ENCODE peak calls at places on chromosomes 12 and 14, in seven cellular contexts. One of them, this sample, is unnamed.

GRCh38 chr12:22626429-22626828 is 1.5 kb downstream of the ETNK1 start:
- DNase-seq in cardiac muscle cell: no peak
- DNase-seq in epithelial cell of esophagus: peak
- DNase-seq in HepG2: no peak
- DNase-seq in lung: no peak
- DNase-seq in CD8-positive, alpha-beta T cell: no peak
- DNase-seq in hepatocyte: peak
- DNase-seq in this sample: no peak

GRCh38 chr12:53268009-53268636 is at the start of gene ESPL1:
- DNase-seq in cardiac muscle cell: peak
- DNase-seq in epithelial cell of esophagus: peak
- DNase-seq in HepG2: peak
- DNase-seq in lung: peak
- DNase-seq in CD8-positive, alpha-beta T cell: peak
- DNase-seq in hepatocyte: peak
- DNase-seq in this sample: peak

GRCh38 chr14:22972313-22972930 is 9.9 kb downstream of the AJUBA start:
- DNase-seq in cardiac muscle cell: no peak
- DNase-seq in epithelial cell of esophagus: no peak
- DNase-seq in HepG2: no peak
- DNase-seq in lung: no peak
- DNase-seq in CD8-positive, alpha-beta T cell: no peak
- DNase-seq in hepatocyte: no peak
- DNase-seq in this sample: no peak

GRCh38 chr12:111297703-111298426 is 71.0 kb downstream of the PHETA1 start:
- DNase-seq in cardiac muscle cell: no peak
- DNase-seq in epithelial cell of esophagus: no peak
- DNase-seq in HepG2: no peak
- DNase-seq in lung: no peak
- DNase-seq in CD8-positive, alpha-beta T cell: no peak
- DNase-seq in hepatocyte: no peak
- DNase-seq in this sample: no peak

GRCh38 chr12:54286042-54286931 is 5.8 kb downstream of the HNRNPA1 start:
- DNase-seq in cardiac muscle cell: peak
- DNase-seq in epithelial cell of esophagus: peak
- DNase-seq in HepG2: no peak
- DNase-seq in lung: no peak
- DNase-seq in CD8-positive, alpha-beta T cell: no peak
- DNase-seq in hepatocyte: peak
- DNase-seq in this sample: no peak

GRCh38 chr14:41349289-41349910 is 257.3 kb upstream of the LRFN5 start:
- DNase-seq in cardiac muscle cell: no peak
- DNase-seq in epithelial cell of esophagus: no peak
- DNase-seq in HepG2: no peak
- DNase-seq in lung: no peak
- DNase-seq in CD8-positive, alpha-beta T cell: no peak
- DNase-seq in hepatocyte: no peak
- DNase-seq in this sample: no peak

GRCh38 chr14:55356913-55357312 is 54.7 kb downstream of the ATG14 start:
- DNase-seq in cardiac muscle cell: no peak
- DNase-seq in epithelial cell of esophagus: no peak
- DNase-seq in HepG2: peak
- DNase-seq in lung: no peak
- DNase-seq in CD8-positive, alpha-beta T cell: no peak
- DNase-seq in hepatocyte: peak
- DNase-seq in this sample: no peak

GRCh38 chr12:32501835-32502333 is 102.5 kb downstream of the FGD4 start:
- DNase-seq in cardiac muscle cell: peak
- DNase-seq in epithelial cell of esophagus: peak
- DNase-seq in HepG2: peak
- DNase-seq in lung: no peak
- DNase-seq in CD8-positive, alpha-beta T cell: no peak
- DNase-seq in hepatocyte: peak
- DNase-seq in this sample: no peak

GRCh38 chr14:39267592-39268112 is 33.9 kb downstream of the MIA2 start:
- DNase-seq in cardiac muscle cell: no peak
- DNase-seq in epithelial cell of esophagus: peak
- DNase-seq in HepG2: peak
- DNase-seq in lung: no peak
- DNase-seq in CD8-positive, alpha-beta T cell: no peak
- DNase-seq in hepatocyte: no peak
- DNase-seq in this sample: no peak

GRCh38 chr12:78101946-78102635 is 271.4 kb downstream of the NAV3 start:
- DNase-seq in cardiac muscle cell: no peak
- DNase-seq in epithelial cell of esophagus: no peak
- DNase-seq in HepG2: no peak
- DNase-seq in lung: no peak
- DNase-seq in CD8-positive, alpha-beta T cell: no peak
- DNase-seq in hepatocyte: no peak
- DNase-seq in this sample: no peak

GRCh38 chr14:87111741-87112140 is 881.2 kb downstream of the GALC start:
- DNase-seq in cardiac muscle cell: no peak
- DNase-seq in epithelial cell of esophagus: no peak
- DNase-seq in HepG2: no peak
- DNase-seq in lung: no peak
- DNase-seq in CD8-positive, alpha-beta T cell: no peak
- DNase-seq in hepatocyte: no peak
- DNase-seq in this sample: no peak

GRCh38 chr12:94779520-94779919 is 129.2 kb upstream of the TMCC3 start:
- DNase-seq in cardiac muscle cell: no peak
- DNase-seq in epithelial cell of esophagus: no peak
- DNase-seq in HepG2: no peak
- DNase-seq in lung: no peak
- DNase-seq in CD8-positive, alpha-beta T cell: no peak
- DNase-seq in hepatocyte: no peak
- DNase-seq in this sample: peak

GRCh38 chr14:61837336-61838229 is 75.4 kb downstream of the SNAPC1 start:
- DNase-seq in cardiac muscle cell: peak
- DNase-seq in epithelial cell of esophagus: peak
- DNase-seq in HepG2: peak
- DNase-seq in lung: peak
- DNase-seq in CD8-positive, alpha-beta T cell: peak
- DNase-seq in hepatocyte: peak
- DNase-seq in this sample: peak

GRCh38 chr12:121676190-121676589 is 6.7 kb upstream of the MORN3 start:
- DNase-seq in cardiac muscle cell: no peak
- DNase-seq in epithelial cell of esophagus: no peak
- DNase-seq in HepG2: no peak
- DNase-seq in lung: no peak
- DNase-seq in CD8-positive, alpha-beta T cell: no peak
- DNase-seq in hepatocyte: no peak
- DNase-seq in this sample: no peak

GRCh38 chr14:74468513-74468912 is 24.6 kb downstream of the NPC2 start:
- DNase-seq in cardiac muscle cell: no peak
- DNase-seq in epithelial cell of esophagus: no peak
- DNase-seq in HepG2: no peak
- DNase-seq in lung: no peak
- DNase-seq in CD8-positive, alpha-beta T cell: no peak
- DNase-seq in hepatocyte: no peak
- DNase-seq in this sample: no peak

GRCh38 chr14:64767215-64767964 is 63.2 kb downstream of the PLEKHG3 start:
- DNase-seq in cardiac muscle cell: no peak
- DNase-seq in epithelial cell of esophagus: no peak
- DNase-seq in HepG2: no peak
- DNase-seq in lung: no peak
- DNase-seq in CD8-positive, alpha-beta T cell: no peak
- DNase-seq in hepatocyte: no peak
- DNase-seq in this sample: no peak

GRCh38 chr12:55549302-55549701 is at the start of gene OR6C4:
- DNase-seq in cardiac muscle cell: no peak
- DNase-seq in epithelial cell of esophagus: no peak
- DNase-seq in HepG2: no peak
- DNase-seq in lung: no peak
- DNase-seq in CD8-positive, alpha-beta T cell: no peak
- DNase-seq in hepatocyte: no peak
- DNase-seq in this sample: no peak

GRCh38 chr12:59843260-59843843 is 247.5 kb downstream of the SLC16A7 start:
- DNase-seq in cardiac muscle cell: no peak
- DNase-seq in epithelial cell of esophagus: no peak
- DNase-seq in HepG2: no peak
- DNase-seq in lung: no peak
- DNase-seq in CD8-positive, alpha-beta T cell: no peak
- DNase-seq in hepatocyte: no peak
- DNase-seq in this sample: no peak

GRCh38 chr12:49369723-49370145 is 2.5 kb downstream of the SPATS2 start:
- DNase-seq in cardiac muscle cell: peak
- DNase-seq in epithelial cell of esophagus: peak
- DNase-seq in HepG2: peak
- DNase-seq in lung: no peak
- DNase-seq in CD8-positive, alpha-beta T cell: no peak
- DNase-seq in hepatocyte: peak
- DNase-seq in this sample: peak

GRCh38 chr12:67006612-67007011 is 262.5 kb upstream of the CAND1 start:
- DNase-seq in cardiac muscle cell: no peak
- DNase-seq in epithelial cell of esophagus: no peak
- DNase-seq in HepG2: no peak
- DNase-seq in lung: no peak
- DNase-seq in CD8-positive, alpha-beta T cell: no peak
- DNase-seq in hepatocyte: no peak
- DNase-seq in this sample: no peak

GRCh38 chr12:56658921-56659320 is 13.1 kb upstream of the ATP5F1B start:
- DNase-seq in cardiac muscle cell: no peak
- DNase-seq in epithelial cell of esophagus: no peak
- DNase-seq in HepG2: no peak
- DNase-seq in lung: no peak
- DNase-seq in CD8-positive, alpha-beta T cell: no peak
- DNase-seq in hepatocyte: peak
- DNase-seq in this sample: no peak

GRCh38 chr12:25984759-25985158 is 26.3 kb downstream of the RASSF8 start:
- DNase-seq in cardiac muscle cell: no peak
- DNase-seq in epithelial cell of esophagus: no peak
- DNase-seq in HepG2: no peak
- DNase-seq in lung: no peak
- DNase-seq in CD8-positive, alpha-beta T cell: no peak
- DNase-seq in hepatocyte: no peak
- DNase-seq in this sample: no peak

GRCh38 chr14:39266871-39267591 is 33.3 kb downstream of the MIA2 start:
- DNase-seq in cardiac muscle cell: peak
- DNase-seq in epithelial cell of esophagus: peak
- DNase-seq in HepG2: peak
- DNase-seq in lung: peak
- DNase-seq in CD8-positive, alpha-beta T cell: peak
- DNase-seq in hepatocyte: peak
- DNase-seq in this sample: peak

GRCh38 chr12:9118161-9118560 is 2.4 kb upstream of the A2M start:
- DNase-seq in cardiac muscle cell: no peak
- DNase-seq in epithelial cell of esophagus: peak
- DNase-seq in HepG2: no peak
- DNase-seq in lung: no peak
- DNase-seq in CD8-positive, alpha-beta T cell: no peak
- DNase-seq in hepatocyte: no peak
- DNase-seq in this sample: no peak

GRCh38 chr12:65608319-65608916 is 215.9 kb upstream of the HMGA2 start:
- DNase-seq in cardiac muscle cell: peak
- DNase-seq in epithelial cell of esophagus: peak
- DNase-seq in HepG2: no peak
- DNase-seq in lung: no peak
- DNase-seq in CD8-positive, alpha-beta T cell: no peak
- DNase-seq in hepatocyte: no peak
- DNase-seq in this sample: no peak

DNA sequence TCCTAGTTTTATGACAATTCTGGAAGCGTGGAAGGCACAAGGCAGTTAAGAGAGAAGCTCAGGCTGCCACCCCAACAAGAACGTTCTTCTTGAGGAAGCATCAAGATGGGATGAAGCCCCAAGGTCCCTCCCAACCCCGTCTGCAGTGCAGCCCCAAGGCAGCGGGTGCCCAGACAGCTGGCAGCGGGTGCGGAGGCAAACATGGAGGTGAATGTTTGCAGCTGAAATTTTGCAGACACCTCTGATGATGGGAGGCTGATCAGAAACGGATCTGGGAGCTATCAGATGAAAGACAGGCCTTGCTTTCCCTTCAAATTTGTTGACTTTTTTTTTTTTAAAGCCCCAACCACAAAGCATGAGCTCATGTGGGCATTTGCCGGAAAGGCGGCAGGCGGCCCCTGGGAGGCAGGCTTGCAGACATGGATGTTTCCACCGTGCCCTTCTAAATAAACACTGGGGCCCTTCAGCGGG is 230.7 kb upstream of the RTL1 start:
- DNase-seq in cardiac muscle cell: no peak
- DNase-seq in epithelial cell of esophagus: no peak
- DNase-seq in HepG2: no peak
- DNase-seq in lung: peak
- DNase-seq in CD8-positive, alpha-beta T cell: peak
- DNase-seq in hepatocyte: peak
- DNase-seq in this sample: no peak
- H3K4me3 ChIP-seq in cardiac muscle cell: no peak
- H3K4me3 ChIP-seq in epithelial cell of esophagus: no peak
- H3K4me3 ChIP-seq in HepG2: no peak
- H3K4me3 ChIP-seq in lung: no peak
- H3K4me3 ChIP-seq in CD8-positive, alpha-beta T cell: no peak
- H3K4me3 ChIP-seq in hepatocyte: no peak
- H3K4me3 ChIP-seq in this sample: no peak

DNA sequence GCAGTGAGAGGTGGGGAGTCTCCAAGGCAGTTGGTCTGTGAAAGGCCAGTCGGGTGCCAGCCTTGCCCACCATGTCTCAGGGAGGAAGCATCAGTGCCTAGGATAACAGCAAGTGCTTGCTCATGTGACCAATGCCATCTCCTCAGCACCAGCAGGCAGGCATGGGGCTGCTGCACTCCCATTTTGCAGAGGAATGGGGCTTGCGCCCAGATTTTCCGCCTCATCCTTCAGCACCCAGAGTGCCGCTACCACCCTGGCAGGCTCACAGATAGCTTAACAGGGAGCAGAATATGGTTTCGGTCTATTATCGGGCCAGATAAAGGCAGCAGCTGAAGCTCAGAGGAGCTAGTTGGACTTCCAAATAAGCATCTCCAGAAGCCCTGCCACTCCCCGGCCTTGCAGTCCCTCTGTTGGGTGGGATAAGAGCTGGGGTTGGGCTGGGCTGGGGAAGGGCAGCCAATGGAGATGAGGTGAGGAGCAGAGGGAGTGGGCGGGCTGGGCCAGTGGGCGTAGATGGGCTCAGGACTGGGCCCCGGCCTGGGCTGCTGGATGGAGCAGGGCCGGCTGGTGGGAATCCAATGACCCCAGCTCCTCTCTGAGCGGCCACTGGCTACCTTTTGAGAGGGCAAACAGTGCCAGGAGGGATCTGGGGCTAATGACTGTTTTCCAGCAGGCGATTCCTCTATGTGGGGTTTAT is 8.4 kb upstream of the KRT80 start:
- DNase-seq in cardiac muscle cell: peak
- DNase-seq in epithelial cell of esophagus: no peak
- DNase-seq in HepG2: no peak
- DNase-seq in lung: no peak
- DNase-seq in CD8-positive, alpha-beta T cell: no peak
- DNase-seq in hepatocyte: no peak
- DNase-seq in this sample: no peak
- H3K4me3 ChIP-seq in cardiac muscle cell: no peak
- H3K4me3 ChIP-seq in epithelial cell of esophagus: no peak
- H3K4me3 ChIP-seq in HepG2: no peak
- H3K4me3 ChIP-seq in lung: no peak
- H3K4me3 ChIP-seq in CD8-positive, alpha-beta T cell: no peak
- H3K4me3 ChIP-seq in hepatocyte: no peak
- H3K4me3 ChIP-seq in this sample: no peak

GRCh38 chr14:26017270-26017669 is 580.6 kb downstream of the NOVA1 start:
- DNase-seq in cardiac muscle cell: no peak
- DNase-seq in epithelial cell of esophagus: no peak
- DNase-seq in HepG2: no peak
- DNase-seq in lung: no peak
- DNase-seq in CD8-positive, alpha-beta T cell: no peak
- DNase-seq in hepatocyte: no peak
- DNase-seq in this sample: no peak
- H3K4me3 ChIP-seq in cardiac muscle cell: no peak
- H3K4me3 ChIP-seq in epithelial cell of esophagus: no peak
- H3K4me3 ChIP-seq in HepG2: no peak
- H3K4me3 ChIP-seq in lung: no peak
- H3K4me3 ChIP-seq in CD8-positive, alpha-beta T cell: no peak
- H3K4me3 ChIP-seq in hepatocyte: no peak
- H3K4me3 ChIP-seq in this sample: no peak

GRCh38 chr12:6363330-6364036 is 11.9 kb downstream of the SCNN1A start:
- DNase-seq in cardiac muscle cell: peak
- DNase-seq in epithelial cell of esophagus: peak
- DNase-seq in HepG2: peak
- DNase-seq in lung: no peak
- DNase-seq in CD8-positive, alpha-beta T cell: peak
- DNase-seq in hepatocyte: peak
- DNase-seq in this sample: no peak
- H3K4me3 ChIP-seq in cardiac muscle cell: peak
- H3K4me3 ChIP-seq in epithelial cell of esophagus: peak
- H3K4me3 ChIP-seq in HepG2: peak
- H3K4me3 ChIP-seq in lung: peak
- H3K4me3 ChIP-seq in CD8-positive, alpha-beta T cell: peak
- H3K4me3 ChIP-seq in hepatocyte: peak
- H3K4me3 ChIP-seq in this sample: no peak